ENCODE peak calls at places on chromosome 19, in seven cellular contexts. M is osteoblast, A is colonic mucosa, F is tibial nerve, G is endothelial cell of umbilical vein, H is SK-N-SH, L is Peyer's patch. U is an unnamed sample.
A peak's percentile ranks its signal among the peaks of the same experiment; 100 is the strongest.

GRCh38 chr19:35045667-35046300 is 4.3 kb downstream of the HPN start:
- DNase-seq in M (peak; percentile 93), A (no peak), F (no peak), G (peak; percentile 24), H (peak; percentile 51), L (no peak), U (no peak)

GRCh38 chr19:51142119-51142518 is at the start of gene SIGLEC7:
- DNase-seq in M (no peak), A (no peak), F (no peak), G (no peak), H (no peak), L (no peak), U (no peak)

GRCh38 chr19:45499196-45500180 is 1.2 kb downstream of the PPM1N start:
- DNase-seq in M (peak; percentile 89), A (peak; percentile 78), F (no peak), G (peak; percentile 38), H (peak; percentile 62), L (peak; percentile 77), U (peak; percentile 36)

GRCh38 chr19:13007292-13008045 is 12.2 kb downstream of the NFIX start:
- DNase-seq in M (no peak), A (no peak), F (no peak), G (no peak), H (peak; percentile 42), L (no peak), U (no peak)

GRCh38 chr19:55479451-55480230 is 3.2 kb downstream of the ZNF628 start:
- DNase-seq in M (no peak), A (no peak), F (no peak), G (no peak), H (no peak), L (no peak), U (no peak)

GRCh38 chr19:18633321-18633720 is 3.5 kb upstream of the KLHL26 start:
- DNase-seq in M (peak; percentile 6), A (peak; percentile 35), F (no peak), G (no peak), H (peak; percentile 50), L (no peak), U (no peak)

GRCh38 chr19:12766051-12766521 is 9.3 kb downstream of the HOOK2 start:
- DNase-seq in M (peak; percentile 100), A (peak; percentile 81), F (peak; percentile 57), G (peak; percentile 88), H (no peak), L (peak; percentile 87), U (peak; percentile 84)

GRCh38 chr19:10269333-10270179 is 1.4 kb upstream of the ICAM1 start:
- DNase-seq in M (peak; percentile 96), A (peak; percentile 92), F (peak; percentile 79), G (peak; percentile 90), H (peak; percentile 91), L (peak; percentile 88), U (peak; percentile 73)

GRCh38 chr19:35718345-35719041 is 690 bp downstream of the KMT2B start:
- DNase-seq in M (peak; percentile 96), A (peak; percentile 42), F (no peak), G (peak; percentile 25), H (peak; percentile 69), L (peak; percentile 64), U (peak; percentile 17)

GRCh38 chr19:14368011-14368513 is 13.2 kb upstream of the ADGRE5 start:
- DNase-seq in M (no peak), A (no peak), F (no peak), G (no peak), H (no peak), L (no peak), U (peak; percentile 17)

GRCh38 chr19:17236831-17237543 is 8.7 kb downstream of the NR2F6 start:
- DNase-seq in M (peak; percentile 44), A (no peak), F (no peak), G (no peak), H (no peak), L (no peak), U (no peak)

GRCh38 chr19:45121827-45122345 is 28.9 kb downstream of the PPP1R37 start:
- DNase-seq in M (peak; percentile 47), A (no peak), F (no peak), G (no peak), H (no peak), L (no peak), U (no peak)

GRCh38 chr19:10655457-10656312 is 1.5 kb downstream of the ILF3 start:
- DNase-seq in M (no peak), A (peak; percentile 42), F (no peak), G (peak; percentile 46), H (peak; percentile 35), L (no peak), U (peak; percentile 49)

GRCh38 chr19:45526143-45526542 is 18.9 kb downstream of the VASP start:
- DNase-seq in M (peak; percentile 96), A (peak; percentile 73), F (no peak), G (peak; percentile 57), H (peak; percentile 91), L (peak; percentile 71), U (peak; percentile 67)

GRCh38 chr19:55584871-55585270 is 4.2 kb upstream of the ZNF579 start:
- DNase-seq in M (peak; percentile 42), A (no peak), F (no peak), G (no peak), H (no peak), L (no peak), U (no peak)

DNA sequence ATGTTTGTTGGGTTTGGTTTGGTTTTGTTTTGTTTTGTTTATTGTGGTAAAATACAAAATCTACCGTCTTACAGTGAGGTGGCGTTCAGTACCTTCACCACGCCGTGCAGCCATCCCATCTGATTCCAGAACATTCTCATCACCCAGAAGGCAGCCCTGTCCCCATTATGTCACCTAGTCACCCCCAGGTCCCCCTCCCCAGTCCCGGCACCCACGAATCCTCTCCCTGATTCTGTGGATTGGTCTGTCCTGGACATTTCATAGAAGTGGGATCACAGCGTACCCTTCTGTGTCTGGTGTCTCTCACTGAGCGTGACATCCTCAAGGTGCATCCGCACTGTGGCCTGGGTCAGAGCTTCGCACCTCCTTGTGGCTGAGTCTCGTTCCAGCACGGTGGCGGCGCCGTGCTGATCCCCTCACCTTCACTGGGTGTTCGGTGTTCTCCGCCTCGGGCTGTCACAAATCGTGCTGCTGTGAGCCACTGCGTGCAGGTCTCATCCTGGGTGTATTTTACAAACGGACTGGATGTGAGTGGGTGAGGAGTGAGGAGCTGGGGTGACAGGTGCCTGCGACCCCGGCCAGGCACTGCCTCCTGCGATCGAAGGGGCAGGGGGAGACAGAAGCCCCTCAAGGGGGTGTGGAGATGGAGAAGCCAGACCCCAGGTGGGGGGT is 580 bp upstream of the TEKTIP1 start:
- DNase-seq in M (peak; percentile 87), A (no peak), F (no peak), G (no peak), H (no peak), L (no peak), U (no peak)
- TF ChIP-seq CTCF in M (no peak), A (no peak), F (no peak), G (no peak), H (no peak), L (no peak), U (no peak)

GRCh38 chr19:42207767-42208259 is 9.7 kb downstream of the DEDD2 start:
- DNase-seq in M (peak; percentile 99), A (no peak), F (no peak), G (peak; percentile 30), H (no peak), L (no peak), U (peak; percentile 82)
- H3K4me3 ChIP-seq in M (no peak overlapping the region), A (no peak overlapping the region), F (no peak overlapping the region), G (no peak overlapping the region), H (no peak overlapping the region), L (no peak overlapping the region), U (no peak overlapping the region)

DNA sequence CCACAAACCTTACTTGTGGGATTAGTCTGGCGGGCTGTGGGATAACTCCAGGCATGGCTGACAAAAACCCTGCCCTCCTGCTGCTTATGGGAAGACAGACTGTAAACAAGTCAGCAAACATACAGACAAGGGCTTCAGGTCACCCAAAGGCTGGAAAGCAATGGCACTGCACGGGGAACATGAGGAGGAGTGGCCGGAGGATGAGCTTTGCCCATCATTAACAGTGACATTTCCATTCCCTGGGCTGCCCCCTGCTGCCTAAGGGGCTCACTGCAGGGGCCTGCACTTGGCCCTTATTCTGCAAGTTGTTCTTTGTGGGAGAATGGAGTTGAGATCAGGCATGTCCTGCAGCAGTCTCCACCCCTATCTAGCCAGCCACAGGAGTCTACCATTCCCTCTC is 91.3 kb downstream of the UQCRFS1 start:
- DNase-seq in M (no peak), A (no peak), F (no peak), G (no peak), H (peak; percentile 32), L (no peak), U (no peak)
- TF ChIP-seq CTCF in M (peak; percentile 21), A (no peak), F (no peak), G (no peak), H (peak; percentile 55), L (no peak), U (no peak)

GRCh38 chr19:38736036-38736412 is 8.2 kb downstream of the CAPN12 start:
- DNase-seq in M (peak; percentile 91), A (peak; percentile 57), F (no peak), G (no peak), H (peak; percentile 77), L (peak; percentile 80), U (peak; percentile 36)

GRCh38 chr19:38737921-38738731 is 6.1 kb downstream of the CAPN12 start:
- DNase-seq in M (peak; percentile 92), A (no peak), F (no peak), G (no peak), H (no peak), L (no peak), U (no peak)

GRCh38 chr19:38736413-38737280 is 7.6 kb downstream of the CAPN12 start:
- DNase-seq in M (peak; percentile 88), A (peak; percentile 82), F (no peak), G (no peak), H (peak; percentile 93), L (peak; percentile 77), U (no peak)

GRCh38 chr19:38735257-38735686 is 9.0 kb downstream of the CAPN12 start:
- DNase-seq in M (peak; percentile 92), A (peak; percentile 62), F (no peak), G (no peak), H (peak; percentile 81), L (no peak), U (no peak)

GRCh38 chr19:38737297-38737865 is 6.9 kb downstream of the CAPN12 start:
- DNase-seq in M (no peak), A (no peak), F (no peak), G (no peak), H (no peak), L (no peak), U (no peak)
- H3K4me3 ChIP-seq in M (no peak overlapping the region), A (no peak overlapping the region), F (no peak overlapping the region), G (no peak overlapping the region), H (no peak overlapping the region), L (no peak overlapping the region), U (no peak overlapping the region)

DNA sequence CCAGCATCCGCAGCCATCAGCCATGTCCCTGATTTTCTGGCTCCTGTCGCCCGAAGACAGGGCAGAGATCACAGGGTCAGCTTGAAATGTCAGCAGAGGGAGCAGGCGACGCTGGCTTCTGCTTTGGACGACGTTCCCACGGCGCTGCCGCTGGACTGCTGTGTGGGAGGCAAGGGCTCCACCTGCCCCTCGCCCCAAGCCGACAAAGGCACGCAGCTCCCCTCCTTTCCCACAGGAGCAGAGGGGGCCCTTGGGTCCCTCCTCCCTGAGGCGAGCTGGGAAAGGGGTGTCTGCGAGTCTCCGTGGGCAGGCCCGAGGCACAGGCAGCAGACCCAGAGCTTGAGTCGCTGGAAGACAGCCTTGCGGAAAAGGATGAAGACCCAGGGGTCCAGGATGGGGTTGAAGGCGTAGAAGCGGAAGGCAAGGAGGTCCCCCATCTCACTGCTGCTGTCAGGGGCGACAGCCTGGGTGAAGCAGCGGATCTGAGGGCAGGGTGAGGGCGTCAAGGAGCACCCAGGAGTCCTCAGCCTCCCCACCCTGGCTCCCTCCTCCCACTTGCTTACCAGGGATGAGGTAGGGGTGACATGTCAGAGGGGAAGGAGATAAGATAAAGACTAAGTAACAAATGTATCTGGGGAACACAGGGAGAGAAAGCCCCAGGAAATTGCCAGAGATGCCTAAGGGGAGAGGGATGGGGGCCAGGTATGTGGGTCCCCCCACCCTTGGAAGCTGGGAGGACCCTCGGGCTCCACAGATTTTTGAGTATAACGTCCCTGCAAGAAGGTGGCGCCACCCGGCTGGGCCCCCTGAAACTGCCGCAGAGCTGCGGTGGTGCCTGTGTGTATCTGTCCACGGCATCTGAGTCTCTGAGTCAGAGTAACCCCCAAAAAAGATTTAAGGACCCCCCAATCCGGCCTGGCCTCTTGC is 3.4 kb downstream of the PTGIR start:
- DNase-seq in M (peak; percentile 87), A (no peak), F (no peak), G (no peak), H (peak; percentile 57), L (no peak), U (peak; percentile 24)
- TF ChIP-seq CTCF in M (peak; percentile 15), A (no peak), F (no peak), G (no peak), H (peak; percentile 27), L (no peak), U (no peak)

U was measured in fibroblast of villous mesenchyme.